ENCODE peak calls at places on chromosomes 13 and 19, in ten cellular contexts. One of them, this sample, is unnamed.

GRCh38 chr19:16585808-16586476 is 13.7 kb upstream of the SLC35E1 start:
- DNase-seq in AG08395: no peak
- DNase-seq in WTC11: no peak
- DNase-seq in mesendoderm: no peak
- DNase-seq in NCI-H2227 treated with DMSO at 0.1 percent for 48 hours: no peak
- DNase-seq in naive thymus-derived CD4-positive, alpha-beta T cell: no peak
- DNase-seq in activated naive CD4-positive, alpha-beta T cell treated with Interleukin-2 at 50 U/mL for 16 hours: peak; percentile 53
- DNase-seq in HEK293T: no peak
- DNase-seq in IMR-90: peak; percentile 19
- DNase-seq in effector memory CD4-positive, alpha-beta T cell: no peak
- DNase-seq in this sample: no peak

GRCh38 chr19:737591-738093 is 13.3 kb upstream of the MISP start:
- DNase-seq in HEK293T: peak; percentile 86
- DNase-seq in mesendoderm: peak; percentile 80
- DNase-seq in NCI-H2227 treated with DMSO at 0.1 percent for 48 hours: peak; percentile 12
- DNase-seq in naive thymus-derived CD4-positive, alpha-beta T cell: peak; percentile 63
- DNase-seq in WTC11: peak; percentile 87
- DNase-seq in AG08395: peak; percentile 64
- DNase-seq in activated naive CD4-positive, alpha-beta T cell treated with Interleukin-2 at 50 U/mL for 16 hours: peak; percentile 63
- DNase-seq in effector memory CD4-positive, alpha-beta T cell: peak; percentile 34
- DNase-seq in IMR-90: peak; percentile 16
- DNase-seq in this sample: peak; percentile 93

GRCh38 chr13:109869312-109870237 is 83.2 kb upstream of the IRS2 start:
- DNase-seq in HEK293T: no peak
- DNase-seq in NCI-H2227 treated with DMSO at 0.1 percent for 48 hours: peak; percentile 41
- DNase-seq in WTC11: peak; percentile 42
- DNase-seq in IMR-90: peak; percentile 44
- DNase-seq in effector memory CD4-positive, alpha-beta T cell: no peak
- DNase-seq in mesendoderm: peak; percentile 47
- DNase-seq in AG08395: peak; percentile 61
- DNase-seq in activated naive CD4-positive, alpha-beta T cell treated with Interleukin-2 at 50 U/mL for 16 hours: no peak
- DNase-seq in naive thymus-derived CD4-positive, alpha-beta T cell: no peak
- DNase-seq in this sample: peak; percentile 27

GRCh38 chr13:21871919-21872318 is 201.0 kb downstream of the FGF9 start:
- DNase-seq in NCI-H2227 treated with DMSO at 0.1 percent for 48 hours: no peak
- DNase-seq in WTC11: no peak
- DNase-seq in AG08395: no peak
- DNase-seq in HEK293T: no peak
- DNase-seq in effector memory CD4-positive, alpha-beta T cell: no peak
- DNase-seq in naive thymus-derived CD4-positive, alpha-beta T cell: no peak
- DNase-seq in activated naive CD4-positive, alpha-beta T cell treated with Interleukin-2 at 50 U/mL for 16 hours: no peak
- DNase-seq in mesendoderm: no peak
- DNase-seq in IMR-90: no peak
- DNase-seq in this sample: no peak

GRCh38 chr13:93534181-93534700 is 307.6 kb downstream of the GPC6 start:
- DNase-seq in naive thymus-derived CD4-positive, alpha-beta T cell: no peak
- DNase-seq in mesendoderm: no peak
- DNase-seq in activated naive CD4-positive, alpha-beta T cell treated with Interleukin-2 at 50 U/mL for 16 hours: no peak
- DNase-seq in IMR-90: no peak
- DNase-seq in WTC11: no peak
- DNase-seq in HEK293T: no peak
- DNase-seq in AG08395: peak; percentile 39
- DNase-seq in NCI-H2227 treated with DMSO at 0.1 percent for 48 hours: no peak
- DNase-seq in effector memory CD4-positive, alpha-beta T cell: no peak
- DNase-seq in this sample: no peak

GRCh38 chr19:32817913-32818476 is 51.6 kb downstream of the SLC7A9 start:
- DNase-seq in mesendoderm: no peak
- DNase-seq in activated naive CD4-positive, alpha-beta T cell treated with Interleukin-2 at 50 U/mL for 16 hours: no peak
- DNase-seq in effector memory CD4-positive, alpha-beta T cell: no peak
- DNase-seq in AG08395: no peak
- DNase-seq in IMR-90: no peak
- DNase-seq in NCI-H2227 treated with DMSO at 0.1 percent for 48 hours: no peak
- DNase-seq in WTC11: no peak
- DNase-seq in naive thymus-derived CD4-positive, alpha-beta T cell: no peak
- DNase-seq in HEK293T: no peak
- DNase-seq in this sample: no peak

GRCh38 chr13:43831088-43831487 is 44.3 kb upstream of the ENOX1 start:
- DNase-seq in HEK293T: no peak
- DNase-seq in activated naive CD4-positive, alpha-beta T cell treated with Interleukin-2 at 50 U/mL for 16 hours: no peak
- DNase-seq in NCI-H2227 treated with DMSO at 0.1 percent for 48 hours: no peak
- DNase-seq in effector memory CD4-positive, alpha-beta T cell: no peak
- DNase-seq in WTC11: no peak
- DNase-seq in mesendoderm: no peak
- DNase-seq in naive thymus-derived CD4-positive, alpha-beta T cell: no peak
- DNase-seq in IMR-90: peak; percentile 61
- DNase-seq in AG08395: no peak
- DNase-seq in this sample: no peak

GRCh38 chr19:16199275-16199932 is 1.7 kb downstream of the AP1M1 start:
- DNase-seq in activated naive CD4-positive, alpha-beta T cell treated with Interleukin-2 at 50 U/mL for 16 hours: no peak
- DNase-seq in mesendoderm: no peak
- DNase-seq in HEK293T: peak; percentile 0
- DNase-seq in IMR-90: no peak
- DNase-seq in WTC11: no peak
- DNase-seq in effector memory CD4-positive, alpha-beta T cell: no peak
- DNase-seq in naive thymus-derived CD4-positive, alpha-beta T cell: no peak
- DNase-seq in NCI-H2227 treated with DMSO at 0.1 percent for 48 hours: no peak
- DNase-seq in AG08395: no peak
- DNase-seq in this sample: no peak

GRCh38 chr19:53971608-53972007 is 8.9 kb downstream of the CACNG8 start:
- DNase-seq in mesendoderm: no peak
- DNase-seq in naive thymus-derived CD4-positive, alpha-beta T cell: no peak
- DNase-seq in activated naive CD4-positive, alpha-beta T cell treated with Interleukin-2 at 50 U/mL for 16 hours: no peak
- DNase-seq in NCI-H2227 treated with DMSO at 0.1 percent for 48 hours: peak; percentile 24
- DNase-seq in AG08395: no peak
- DNase-seq in effector memory CD4-positive, alpha-beta T cell: no peak
- DNase-seq in HEK293T: no peak
- DNase-seq in IMR-90: no peak
- DNase-seq in WTC11: no peak
- DNase-seq in this sample: no peak

GRCh38 chr19:6058411-6059201 is 51.7 kb downstream of the RFX2 start:
- DNase-seq in NCI-H2227 treated with DMSO at 0.1 percent for 48 hours: no peak
- DNase-seq in WTC11: no peak
- DNase-seq in IMR-90: no peak
- DNase-seq in AG08395: no peak
- DNase-seq in mesendoderm: no peak
- DNase-seq in effector memory CD4-positive, alpha-beta T cell: no peak
- DNase-seq in activated naive CD4-positive, alpha-beta T cell treated with Interleukin-2 at 50 U/mL for 16 hours: no peak
- DNase-seq in naive thymus-derived CD4-positive, alpha-beta T cell: no peak
- DNase-seq in HEK293T: no peak
- DNase-seq in this sample: no peak

GRCh38 chr13:42990991-42991891 is 800 bp downstream of the EPSTI1 start:
- DNase-seq in activated naive CD4-positive, alpha-beta T cell treated with Interleukin-2 at 50 U/mL for 16 hours: no peak
- DNase-seq in NCI-H2227 treated with DMSO at 0.1 percent for 48 hours: no peak
- DNase-seq in AG08395: no peak
- DNase-seq in naive thymus-derived CD4-positive, alpha-beta T cell: no peak
- DNase-seq in WTC11: no peak
- DNase-seq in HEK293T: no peak
- DNase-seq in IMR-90: no peak
- DNase-seq in effector memory CD4-positive, alpha-beta T cell: no peak
- DNase-seq in mesendoderm: no peak
- DNase-seq in this sample: no peak

GRCh38 chr13:20923272-20923671 is 20.7 kb upstream of the XPO4 start:
- DNase-seq in HEK293T: no peak
- DNase-seq in NCI-H2227 treated with DMSO at 0.1 percent for 48 hours: no peak
- DNase-seq in mesendoderm: no peak
- DNase-seq in naive thymus-derived CD4-positive, alpha-beta T cell: no peak
- DNase-seq in effector memory CD4-positive, alpha-beta T cell: no peak
- DNase-seq in activated naive CD4-positive, alpha-beta T cell treated with Interleukin-2 at 50 U/mL for 16 hours: no peak
- DNase-seq in WTC11: no peak
- DNase-seq in IMR-90: no peak
- DNase-seq in AG08395: no peak
- DNase-seq in this sample: no peak

GRCh38 chr19:55435020-55435419 is 8.1 kb downstream of the SHISA7 start:
- DNase-seq in HEK293T: no peak
- DNase-seq in WTC11: no peak
- DNase-seq in naive thymus-derived CD4-positive, alpha-beta T cell: no peak
- DNase-seq in effector memory CD4-positive, alpha-beta T cell: no peak
- DNase-seq in AG08395: no peak
- DNase-seq in activated naive CD4-positive, alpha-beta T cell treated with Interleukin-2 at 50 U/mL for 16 hours: no peak
- DNase-seq in NCI-H2227 treated with DMSO at 0.1 percent for 48 hours: no peak
- DNase-seq in IMR-90: no peak
- DNase-seq in mesendoderm: no peak
- DNase-seq in this sample: no peak

GRCh38 chr13:25874907-25875306 is 176.9 kb downstream of the SHISA2 start:
- DNase-seq in IMR-90: no peak
- DNase-seq in NCI-H2227 treated with DMSO at 0.1 percent for 48 hours: no peak
- DNase-seq in mesendoderm: peak; percentile 7
- DNase-seq in activated naive CD4-positive, alpha-beta T cell treated with Interleukin-2 at 50 U/mL for 16 hours: peak; percentile 51
- DNase-seq in WTC11: no peak
- DNase-seq in HEK293T: no peak
- DNase-seq in AG08395: no peak
- DNase-seq in effector memory CD4-positive, alpha-beta T cell: peak; percentile 23
- DNase-seq in naive thymus-derived CD4-positive, alpha-beta T cell: no peak
- DNase-seq in this sample: no peak

GRCh38 chr19:52048604-52049493 is at the start of gene ZNF432:
- DNase-seq in AG08395: peak; percentile 93
- DNase-seq in NCI-H2227 treated with DMSO at 0.1 percent for 48 hours: peak; percentile 85
- DNase-seq in WTC11: peak; percentile 97
- DNase-seq in activated naive CD4-positive, alpha-beta T cell treated with Interleukin-2 at 50 U/mL for 16 hours: peak; percentile 82
- DNase-seq in effector memory CD4-positive, alpha-beta T cell: peak; percentile 70
- DNase-seq in mesendoderm: peak; percentile 99
- DNase-seq in naive thymus-derived CD4-positive, alpha-beta T cell: peak; percentile 79
- DNase-seq in HEK293T: peak; percentile 87
- DNase-seq in IMR-90: peak; percentile 91
- DNase-seq in this sample: peak; percentile 94

GRCh38 chr13:59750860-59751259 is 412.9 kb downstream of the DIAPH3 start:
- DNase-seq in IMR-90: peak; percentile 57
- DNase-seq in NCI-H2227 treated with DMSO at 0.1 percent for 48 hours: peak; percentile 45
- DNase-seq in HEK293T: peak; percentile 29
- DNase-seq in mesendoderm: peak; percentile 97
- DNase-seq in effector memory CD4-positive, alpha-beta T cell: no peak
- DNase-seq in AG08395: peak; percentile 80
- DNase-seq in WTC11: peak; percentile 49
- DNase-seq in naive thymus-derived CD4-positive, alpha-beta T cell: no peak
- DNase-seq in activated naive CD4-positive, alpha-beta T cell treated with Interleukin-2 at 50 U/mL for 16 hours: no peak
- DNase-seq in this sample: peak; percentile 76

GRCh38 chr19:18399008-18399407 is 1.6 kb upstream of the LRRC25 start:
- DNase-seq in WTC11: no peak
- DNase-seq in activated naive CD4-positive, alpha-beta T cell treated with Interleukin-2 at 50 U/mL for 16 hours: no peak
- DNase-seq in mesendoderm: no peak
- DNase-seq in IMR-90: peak; percentile 87
- DNase-seq in AG08395: peak; percentile 70
- DNase-seq in naive thymus-derived CD4-positive, alpha-beta T cell: no peak
- DNase-seq in HEK293T: no peak
- DNase-seq in NCI-H2227 treated with DMSO at 0.1 percent for 48 hours: no peak
- DNase-seq in effector memory CD4-positive, alpha-beta T cell: no peak
- DNase-seq in this sample: no peak

GRCh38 chr13:75744127-75744526 is 108.0 kb downstream of the LMO7 start:
- DNase-seq in HEK293T: no peak
- DNase-seq in naive thymus-derived CD4-positive, alpha-beta T cell: no peak
- DNase-seq in effector memory CD4-positive, alpha-beta T cell: no peak
- DNase-seq in IMR-90: no peak
- DNase-seq in NCI-H2227 treated with DMSO at 0.1 percent for 48 hours: no peak
- DNase-seq in AG08395: no peak
- DNase-seq in mesendoderm: no peak
- DNase-seq in WTC11: no peak
- DNase-seq in activated naive CD4-positive, alpha-beta T cell treated with Interleukin-2 at 50 U/mL for 16 hours: no peak
- DNase-seq in this sample: no peak

GRCh38 chr19:1410136-1410786 is 2.9 kb downstream of the DAZAP1 start:
- DNase-seq in WTC11: no peak
- DNase-seq in mesendoderm: no peak
- DNase-seq in IMR-90: peak; percentile 63
- DNase-seq in effector memory CD4-positive, alpha-beta T cell: no peak
- DNase-seq in NCI-H2227 treated with DMSO at 0.1 percent for 48 hours: no peak
- DNase-seq in HEK293T: no peak
- DNase-seq in activated naive CD4-positive, alpha-beta T cell treated with Interleukin-2 at 50 U/mL for 16 hours: no peak
- DNase-seq in AG08395: no peak
- DNase-seq in naive thymus-derived CD4-positive, alpha-beta T cell: no peak
- DNase-seq in this sample: no peak

GRCh38 chr19:5090780-5091575 is 122.1 kb downstream of the KDM4B start:
- DNase-seq in effector memory CD4-positive, alpha-beta T cell: no peak
- DNase-seq in HEK293T: no peak
- DNase-seq in NCI-H2227 treated with DMSO at 0.1 percent for 48 hours: no peak
- DNase-seq in IMR-90: peak; percentile 15
- DNase-seq in AG08395: peak; percentile 64
- DNase-seq in WTC11: no peak
- DNase-seq in mesendoderm: peak; percentile 50
- DNase-seq in naive thymus-derived CD4-positive, alpha-beta T cell: no peak
- DNase-seq in activated naive CD4-positive, alpha-beta T cell treated with Interleukin-2 at 50 U/mL for 16 hours: no peak
- DNase-seq in this sample: no peak

GRCh38 chr19:29623726-29624488 is 17.8 kb downstream of the POP4 start:
- DNase-seq in IMR-90: no peak
- DNase-seq in AG08395: no peak
- DNase-seq in activated naive CD4-positive, alpha-beta T cell treated with Interleukin-2 at 50 U/mL for 16 hours: peak; percentile 77
- DNase-seq in NCI-H2227 treated with DMSO at 0.1 percent for 48 hours: no peak
- DNase-seq in naive thymus-derived CD4-positive, alpha-beta T cell: peak; percentile 47
- DNase-seq in effector memory CD4-positive, alpha-beta T cell: no peak
- DNase-seq in WTC11: no peak
- DNase-seq in HEK293T: no peak
- DNase-seq in mesendoderm: no peak
- DNase-seq in this sample: no peak

GRCh38 chr19:7787141-7787540 is 24.1 kb downstream of the CLEC4M start:
- DNase-seq in HEK293T: no peak
- DNase-seq in mesendoderm: peak; percentile 40
- DNase-seq in IMR-90: no peak
- DNase-seq in WTC11: peak; percentile 57
- DNase-seq in effector memory CD4-positive, alpha-beta T cell: no peak
- DNase-seq in AG08395: no peak
- DNase-seq in NCI-H2227 treated with DMSO at 0.1 percent for 48 hours: no peak
- DNase-seq in naive thymus-derived CD4-positive, alpha-beta T cell: no peak
- DNase-seq in activated naive CD4-positive, alpha-beta T cell treated with Interleukin-2 at 50 U/mL for 16 hours: no peak
- DNase-seq in this sample: peak; percentile 66

GRCh38 chr19:18784786-18785120 is 6.4 kb downstream of the COMP start:
- DNase-seq in AG08395: no peak
- DNase-seq in mesendoderm: no peak
- DNase-seq in IMR-90: no peak
- DNase-seq in effector memory CD4-positive, alpha-beta T cell: no peak
- DNase-seq in WTC11: no peak
- DNase-seq in NCI-H2227 treated with DMSO at 0.1 percent for 48 hours: no peak
- DNase-seq in naive thymus-derived CD4-positive, alpha-beta T cell: no peak
- DNase-seq in HEK293T: no peak
- DNase-seq in activated naive CD4-positive, alpha-beta T cell treated with Interleukin-2 at 50 U/mL for 16 hours: no peak
- DNase-seq in this sample: peak; percentile 2

GRCh38 chr13:30800107-30800506 is 64.8 kb downstream of the ALOX5AP start:
- DNase-seq in effector memory CD4-positive, alpha-beta T cell: no peak
- DNase-seq in activated naive CD4-positive, alpha-beta T cell treated with Interleukin-2 at 50 U/mL for 16 hours: no peak
- DNase-seq in HEK293T: no peak
- DNase-seq in WTC11: no peak
- DNase-seq in AG08395: no peak
- DNase-seq in mesendoderm: no peak
- DNase-seq in NCI-H2227 treated with DMSO at 0.1 percent for 48 hours: no peak
- DNase-seq in naive thymus-derived CD4-positive, alpha-beta T cell: no peak
- DNase-seq in IMR-90: no peak
- DNase-seq in this sample: no peak

GRCh38 chr13:56864451-56864850 is 276.3 kb upstream of the PRR20A start:
- DNase-seq in activated naive CD4-positive, alpha-beta T cell treated with Interleukin-2 at 50 U/mL for 16 hours: no peak
- DNase-seq in effector memory CD4-positive, alpha-beta T cell: no peak
- DNase-seq in mesendoderm: no peak
- DNase-seq in IMR-90: no peak
- DNase-seq in AG08395: no peak
- DNase-seq in naive thymus-derived CD4-positive, alpha-beta T cell: no peak
- DNase-seq in WTC11: no peak
- DNase-seq in NCI-H2227 treated with DMSO at 0.1 percent for 48 hours: no peak
- DNase-seq in HEK293T: no peak
- DNase-seq in this sample: no peak

GRCh38 chr19:16040642-16041041 is 35.7 kb upstream of the TPM4 start:
- DNase-seq in activated naive CD4-positive, alpha-beta T cell treated with Interleukin-2 at 50 U/mL for 16 hours: no peak
- DNase-seq in NCI-H2227 treated with DMSO at 0.1 percent for 48 hours: no peak
- DNase-seq in naive thymus-derived CD4-positive, alpha-beta T cell: no peak
- DNase-seq in HEK293T: no peak
- DNase-seq in AG08395: no peak
- DNase-seq in mesendoderm: no peak
- DNase-seq in effector memory CD4-positive, alpha-beta T cell: no peak
- DNase-seq in WTC11: no peak
- DNase-seq in IMR-90: peak; percentile 10
- DNase-seq in this sample: no peak

GRCh38 chr19:8486661-8487136 is 15.7 kb downstream of the PRAM1 start:
- DNase-seq in IMR-90: no peak
- DNase-seq in effector memory CD4-positive, alpha-beta T cell: no peak
- DNase-seq in NCI-H2227 treated with DMSO at 0.1 percent for 48 hours: no peak
- DNase-seq in HEK293T: no peak
- DNase-seq in AG08395: no peak
- DNase-seq in activated naive CD4-positive, alpha-beta T cell treated with Interleukin-2 at 50 U/mL for 16 hours: no peak
- DNase-seq in WTC11: no peak
- DNase-seq in naive thymus-derived CD4-positive, alpha-beta T cell: no peak
- DNase-seq in mesendoderm: no peak
- DNase-seq in this sample: no peak

GRCh38 chr19:15998166-15998565 is 49.4 kb downstream of the OR10H4 start:
- DNase-seq in activated naive CD4-positive, alpha-beta T cell treated with Interleukin-2 at 50 U/mL for 16 hours: no peak
- DNase-seq in HEK293T: no peak
- DNase-seq in AG08395: no peak
- DNase-seq in naive thymus-derived CD4-positive, alpha-beta T cell: no peak
- DNase-seq in NCI-H2227 treated with DMSO at 0.1 percent for 48 hours: no peak
- DNase-seq in WTC11: no peak
- DNase-seq in effector memory CD4-positive, alpha-beta T cell: no peak
- DNase-seq in mesendoderm: no peak
- DNase-seq in IMR-90: no peak
- DNase-seq in this sample: no peak